ENCODE peak calls at places on chromosomes 7 and 10, in five cellular contexts. L, W, O, D and Z are unnamed samples.

GRCh38 chr7:96244244-96244991 is 77.5 kb downstream of the SLC25A13 start:
- DNase-seq in L (no peak), W (no peak), O (no peak), D (no peak), Z (no peak)

GRCh38 chr10:113169853-113170455 is 219.9 kb downstream of the TCF7L2 start:
- DNase-seq in L (peak), W (no peak), O (no peak), D (no peak), Z (no peak)

GRCh38 chr7:134368851-134369533 is 52.3 kb upstream of the SLC35B4 start:
- DNase-seq in L (no peak), W (peak), O (no peak), D (peak), Z (no peak)

GRCh38 chr10:8577681-8578080 is 523.2 kb downstream of the GATA3 start:
- DNase-seq in L (no peak), W (no peak), O (no peak), D (no peak), Z (no peak)

GRCh38 chr7:55209366-55209765 is 155.8 kb upstream of the LANCL2 start:
- DNase-seq in L (no peak), W (no peak), O (no peak), D (no peak), Z (no peak)

GRCh38 chr10:113552014-113552413 is 839 bp upstream of the HABP2 start:
- DNase-seq in L (no peak), W (no peak), O (no peak), D (no peak), Z (no peak)

GRCh38 chr7:116357776-116358670 is 141.5 kb upstream of the CAV2 start:
- DNase-seq in L (no peak), W (peak), O (no peak), D (peak), Z (no peak)

GRCh38 chr7:120444650-120445049 is 171.7 kb downstream of the KCND2 start:
- DNase-seq in L (no peak), W (no peak), O (no peak), D (no peak), Z (no peak)

GRCh38 chr7:91656486-91657237 is 223.8 kb downstream of the MTERF1 start:
- DNase-seq in L (no peak), W (peak), O (no peak), D (no peak), Z (no peak)

GRCh38 chr10:70560511-70560931 is 42.0 kb downstream of the PRF1 start:
- DNase-seq in L (no peak), W (no peak), O (no peak), D (no peak), Z (no peak)